ENCODE peak calls at places on chromosomes 7 and 10, in six cellular contexts. One of them, this sample, is unnamed.
A peak's percentile ranks its signal among the peaks of the same experiment; 100 is the strongest.

GRCh38 chr7:95199779-95200558 is 124.4 kb downstream of the PON1 start:
- DNase-seq in fibroblast of pulmonary artery: peak; percentile 79
- DNase-seq in IMR-90: peak; percentile 33
- DNase-seq in lung: peak; percentile 42
- DNase-seq in brain microvascular endothelial cell: peak; percentile 47
- DNase-seq in upper lobe of left lung: no peak
- DNase-seq in this sample: peak; percentile 45

GRCh38 chr7:127270093-127270492 is 17.4 kb upstream of the GRM8 start:
- DNase-seq in lung: no peak
- DNase-seq in upper lobe of left lung: no peak
- DNase-seq in IMR-90: no peak
- DNase-seq in fibroblast of pulmonary artery: no peak
- DNase-seq in brain microvascular endothelial cell: no peak
- DNase-seq in this sample: no peak

GRCh38 chr10:29471483-29471859 is 163.3 kb downstream of the SVIL start:
- DNase-seq in brain microvascular endothelial cell: peak; percentile 52
- DNase-seq in upper lobe of left lung: no peak
- DNase-seq in IMR-90: peak; percentile 90
- DNase-seq in fibroblast of pulmonary artery: peak; percentile 78
- DNase-seq in lung: no peak
- DNase-seq in this sample: peak; percentile 18

GRCh38 chr10:126459878-126460481 is 71.7 kb upstream of the ADAM12 start:
- DNase-seq in upper lobe of left lung: no peak
- DNase-seq in fibroblast of pulmonary artery: peak; percentile 86
- DNase-seq in IMR-90: peak; percentile 92
- DNase-seq in brain microvascular endothelial cell: peak; percentile 97
- DNase-seq in lung: no peak
- DNase-seq in this sample: no peak

GRCh38 chr7:2115739-2116065 is 117.0 kb downstream of the MAD1L1 start:
- DNase-seq in IMR-90: no peak
- DNase-seq in brain microvascular endothelial cell: no peak
- DNase-seq in upper lobe of left lung: peak; percentile 65
- DNase-seq in fibroblast of pulmonary artery: no peak
- DNase-seq in lung: no peak
- DNase-seq in this sample: no peak

GRCh38 chr7:12210179-12211053 is 678 bp upstream of the TMEM106B start:
- DNase-seq in fibroblast of pulmonary artery: no peak
- DNase-seq in brain microvascular endothelial cell: no peak
- DNase-seq in IMR-90: peak; percentile 8
- DNase-seq in upper lobe of left lung: no peak
- DNase-seq in lung: peak; percentile 54
- DNase-seq in this sample: peak; percentile 57

GRCh38 chr7:137045573-137045972 is 177.1 kb downstream of the CHRM2 start:
- DNase-seq in brain microvascular endothelial cell: no peak
- DNase-seq in fibroblast of pulmonary artery: no peak
- DNase-seq in upper lobe of left lung: no peak
- DNase-seq in IMR-90: no peak
- DNase-seq in lung: no peak
- DNase-seq in this sample: no peak

GRCh38 chr10:25083546-25084111 is 67.2 kb downstream of the THNSL1 start:
- DNase-seq in IMR-90: no peak
- DNase-seq in brain microvascular endothelial cell: no peak
- DNase-seq in fibroblast of pulmonary artery: no peak
- DNase-seq in upper lobe of left lung: peak; percentile 8
- DNase-seq in lung: no peak
- DNase-seq in this sample: peak; percentile 83

GRCh38 chr10:44023517-44023916 is 361.4 kb downstream of the CXCL12 start:
- DNase-seq in fibroblast of pulmonary artery: no peak
- DNase-seq in brain microvascular endothelial cell: no peak
- DNase-seq in lung: no peak
- DNase-seq in upper lobe of left lung: no peak
- DNase-seq in IMR-90: no peak
- DNase-seq in this sample: no peak

GRCh38 chr7:129468087-129468486 is 33.9 kb downstream of the STRIP2 start:
- DNase-seq in lung: no peak
- DNase-seq in IMR-90: peak; percentile 75
- DNase-seq in fibroblast of pulmonary artery: peak; percentile 46
- DNase-seq in upper lobe of left lung: no peak
- DNase-seq in brain microvascular endothelial cell: peak; percentile 23
- DNase-seq in this sample: no peak

GRCh38 chr7:95478139-95479037 is 7.4 kb upstream of the ASB4 start:
- DNase-seq in fibroblast of pulmonary artery: peak; percentile 70
- DNase-seq in upper lobe of left lung: no peak
- DNase-seq in IMR-90: peak; percentile 30
- DNase-seq in brain microvascular endothelial cell: peak; percentile 25
- DNase-seq in lung: peak; percentile 35
- DNase-seq in this sample: no peak

GRCh38 chr10:86411852-86412550 is 45.4 kb upstream of the GRID1 start:
- DNase-seq in IMR-90: no peak
- DNase-seq in lung: no peak
- DNase-seq in fibroblast of pulmonary artery: no peak
- DNase-seq in brain microvascular endothelial cell: no peak
- DNase-seq in upper lobe of left lung: no peak
- DNase-seq in this sample: no peak

GRCh38 chr10:106960812-106961211 is 203.7 kb downstream of the SORCS1 start:
- DNase-seq in upper lobe of left lung: no peak
- DNase-seq in lung: no peak
- DNase-seq in brain microvascular endothelial cell: no peak
- DNase-seq in fibroblast of pulmonary artery: no peak
- DNase-seq in IMR-90: no peak
- DNase-seq in this sample: no peak

GRCh38 chr10:44933451-44933850 is 22.3 kb downstream of the TMEM72 start:
- DNase-seq in fibroblast of pulmonary artery: no peak
- DNase-seq in brain microvascular endothelial cell: no peak
- DNase-seq in lung: no peak
- DNase-seq in IMR-90: no peak
- DNase-seq in upper lobe of left lung: no peak
- DNase-seq in this sample: no peak

GRCh38 chr7:45031829-45032228 is 31.8 kb downstream of the CCM2 start:
- DNase-seq in upper lobe of left lung: no peak
- DNase-seq in lung: no peak
- DNase-seq in brain microvascular endothelial cell: no peak
- DNase-seq in IMR-90: no peak
- DNase-seq in fibroblast of pulmonary artery: no peak
- DNase-seq in this sample: no peak

GRCh38 chr10:62870866-62871265 is 54.7 kb upstream of the EGR2 start:
- DNase-seq in IMR-90: no peak
- DNase-seq in lung: no peak
- DNase-seq in fibroblast of pulmonary artery: no peak
- DNase-seq in brain microvascular endothelial cell: no peak
- DNase-seq in upper lobe of left lung: no peak
- DNase-seq in this sample: no peak

GRCh38 chr10:127926455-127926854 is 19.6 kb downstream of the PTPRE start:
- DNase-seq in lung: no peak
- DNase-seq in brain microvascular endothelial cell: no peak
- DNase-seq in IMR-90: no peak
- DNase-seq in upper lobe of left lung: no peak
- DNase-seq in fibroblast of pulmonary artery: no peak
- DNase-seq in this sample: no peak

GRCh38 chr10:118798186-118798811 is 43.5 kb upstream of the CACUL1 start:
- DNase-seq in upper lobe of left lung: no peak
- DNase-seq in IMR-90: no peak
- DNase-seq in fibroblast of pulmonary artery: peak; percentile 63
- DNase-seq in brain microvascular endothelial cell: peak; percentile 63
- DNase-seq in lung: no peak
- DNase-seq in this sample: no peak

GRCh38 chr7:106493041-106493731 is 167.8 kb downstream of the CCDC71L start:
- DNase-seq in lung: peak; percentile 51
- DNase-seq in brain microvascular endothelial cell: no peak
- DNase-seq in upper lobe of left lung: no peak
- DNase-seq in fibroblast of pulmonary artery: no peak
- DNase-seq in IMR-90: no peak
- DNase-seq in this sample: no peak

GRCh38 chr7:34133983-34134782 is 228.8 kb downstream of the BMPER start:
- DNase-seq in upper lobe of left lung: no peak
- DNase-seq in IMR-90: peak; percentile 84
- DNase-seq in lung: peak; percentile 55
- DNase-seq in brain microvascular endothelial cell: peak; percentile 79
- DNase-seq in fibroblast of pulmonary artery: peak; percentile 86
- DNase-seq in this sample: peak; percentile 54

GRCh38 chr7:15459018-15459621 is 102.7 kb downstream of the AGMO start:
- DNase-seq in upper lobe of left lung: no peak
- DNase-seq in fibroblast of pulmonary artery: peak; percentile 21
- DNase-seq in brain microvascular endothelial cell: peak; percentile 56
- DNase-seq in lung: no peak
- DNase-seq in IMR-90: no peak
- DNase-seq in this sample: no peak

DNA sequence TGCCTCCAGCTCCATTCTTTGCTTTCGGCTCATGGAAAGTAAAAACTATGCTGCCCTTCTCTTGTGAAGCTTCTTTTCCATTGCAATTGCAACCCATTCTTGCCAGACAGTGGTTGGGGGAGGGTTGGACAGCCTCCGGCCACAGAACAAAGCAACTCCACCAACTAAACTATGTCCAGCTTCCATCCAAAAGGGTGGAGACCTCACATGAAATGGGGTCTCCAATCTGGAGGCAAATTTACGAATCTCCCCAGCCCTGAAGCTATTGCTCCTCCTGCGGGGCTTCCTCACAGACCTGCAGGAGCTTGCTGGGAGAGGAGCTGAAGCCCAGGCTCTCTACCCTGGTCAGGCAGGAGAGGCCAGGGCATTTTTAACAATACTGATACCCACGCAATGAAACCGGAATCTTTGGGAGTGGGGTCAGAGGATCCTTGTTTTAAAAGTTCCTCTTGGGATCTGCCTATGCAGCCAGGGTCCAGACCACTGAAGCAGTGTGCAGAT is 576 bp downstream of the GPNMB start:
- DNase-seq in fibroblast of pulmonary artery: no peak
- DNase-seq in lung: no peak
- DNase-seq in brain microvascular endothelial cell: no peak
- DNase-seq in upper lobe of left lung: no peak
- DNase-seq in IMR-90: no peak
- DNase-seq in this sample: no peak
- H3K4me3 ChIP-seq in fibroblast of pulmonary artery: peak overlapping the region; percentile 56
- H3K4me3 ChIP-seq in lung: peak overlapping the region; percentile 7
- H3K4me3 ChIP-seq in brain microvascular endothelial cell: peak overlapping the region; percentile 62
- H3K4me3 ChIP-seq in upper lobe of left lung: no peak overlapping the region
- H3K4me3 ChIP-seq in IMR-90: no peak overlapping the region
- H3K4me3 ChIP-seq in this sample: no peak overlapping the region

DNA sequence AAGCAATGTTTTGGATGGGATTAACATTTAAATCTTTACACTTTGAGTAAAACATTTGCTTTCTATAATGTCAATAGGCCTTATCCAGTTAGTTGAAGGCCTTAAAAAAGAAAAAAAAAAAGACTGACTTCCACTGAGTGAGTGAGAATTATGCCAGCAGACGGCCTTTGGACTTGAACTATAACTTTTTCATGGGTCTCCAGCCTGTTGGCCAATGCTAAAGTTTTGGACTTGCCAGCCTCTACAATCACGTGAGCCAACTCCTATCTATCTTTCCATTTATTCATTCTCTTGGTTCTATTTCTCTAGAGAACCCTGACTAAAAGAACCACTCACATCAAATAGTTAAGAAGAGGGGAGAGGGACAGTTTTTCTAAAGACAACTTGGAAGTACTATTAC is 2.8 kb upstream of the FAS start:
- DNase-seq in upper lobe of left lung: no peak
- DNase-seq in lung: no peak
- DNase-seq in fibroblast of pulmonary artery: no peak
- DNase-seq in brain microvascular endothelial cell: no peak
- DNase-seq in IMR-90: no peak
- DNase-seq in this sample: no peak
- H3K4me3 ChIP-seq in upper lobe of left lung: no peak overlapping the region
- H3K4me3 ChIP-seq in lung: no peak overlapping the region
- H3K4me3 ChIP-seq in fibroblast of pulmonary artery: no peak overlapping the region
- H3K4me3 ChIP-seq in brain microvascular endothelial cell: no peak overlapping the region
- H3K4me3 ChIP-seq in IMR-90: no peak overlapping the region
- H3K4me3 ChIP-seq in this sample: no peak overlapping the region

GRCh38 chr7:150898475-150899011 is 46.2 kb downstream of the AOC1 start:
- DNase-seq in brain microvascular endothelial cell: peak; percentile 65
- DNase-seq in lung: peak; percentile 79
- DNase-seq in IMR-90: peak; percentile 48
- DNase-seq in fibroblast of pulmonary artery: peak; percentile 71
- DNase-seq in upper lobe of left lung: peak; percentile 93
- DNase-seq in this sample: peak; percentile 74

GRCh38 chr7:150895809-150896208 is 43.5 kb downstream of the AOC1 start:
- DNase-seq in lung: no peak
- DNase-seq in upper lobe of left lung: no peak
- DNase-seq in IMR-90: no peak
- DNase-seq in brain microvascular endothelial cell: no peak
- DNase-seq in fibroblast of pulmonary artery: no peak
- DNase-seq in this sample: no peak

GRCh38 chr7:150900675-150901074 is 48.4 kb downstream of the AOC1 start:
- DNase-seq in IMR-90: no peak
- DNase-seq in fibroblast of pulmonary artery: no peak
- DNase-seq in lung: no peak
- DNase-seq in upper lobe of left lung: no peak
- DNase-seq in brain microvascular endothelial cell: no peak
- DNase-seq in this sample: no peak

GRCh38 chr7:150897502-150898474 is 45.5 kb downstream of the AOC1 start:
- DNase-seq in brain microvascular endothelial cell: no peak
- DNase-seq in IMR-90: no peak
- DNase-seq in upper lobe of left lung: no peak
- DNase-seq in lung: no peak
- DNase-seq in fibroblast of pulmonary artery: no peak
- DNase-seq in this sample: no peak

DNA sequence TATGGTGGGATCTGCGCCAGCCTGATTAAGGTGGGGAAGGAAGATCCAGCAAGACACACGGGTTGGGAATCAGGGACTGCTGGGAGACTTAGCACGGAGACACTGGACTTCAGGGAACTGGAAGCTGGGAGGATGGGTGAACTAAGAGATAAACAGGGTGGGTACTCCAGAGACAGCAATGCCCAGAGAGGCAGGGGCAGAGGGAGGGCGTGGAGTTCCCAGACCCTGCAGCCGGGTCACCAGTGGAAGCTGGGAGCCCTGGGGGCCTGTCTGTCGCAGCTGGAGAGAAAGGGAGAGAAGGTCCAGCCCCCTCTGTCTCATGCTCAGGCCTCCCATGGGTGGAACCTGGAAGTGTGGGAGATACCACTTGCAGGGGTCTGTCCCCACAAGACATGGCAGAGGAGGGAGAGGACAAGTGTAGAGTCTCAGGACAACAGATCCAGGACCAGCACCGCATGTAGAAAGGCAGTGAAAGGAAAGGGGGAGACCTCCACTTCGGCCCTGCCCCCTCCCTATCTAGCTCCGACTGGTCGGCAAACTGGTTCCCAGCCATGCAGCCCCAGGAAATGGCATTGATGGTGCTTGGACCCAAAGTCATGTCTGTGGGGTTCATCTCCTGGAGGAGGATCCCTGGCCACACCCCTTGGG is 44.4 kb downstream of the AOC1 start:
- DNase-seq in fibroblast of pulmonary artery: no peak
- DNase-seq in lung: no peak
- DNase-seq in IMR-90: no peak
- DNase-seq in brain microvascular endothelial cell: no peak
- DNase-seq in upper lobe of left lung: no peak
- DNase-seq in this sample: no peak
- H3K4me3 ChIP-seq in fibroblast of pulmonary artery: no peak overlapping the region
- H3K4me3 ChIP-seq in lung: no peak overlapping the region
- H3K4me3 ChIP-seq in IMR-90: no peak overlapping the region
- H3K4me3 ChIP-seq in brain microvascular endothelial cell: no peak overlapping the region
- H3K4me3 ChIP-seq in upper lobe of left lung: no peak overlapping the region
- H3K4me3 ChIP-seq in this sample: no peak overlapping the region

DNA sequence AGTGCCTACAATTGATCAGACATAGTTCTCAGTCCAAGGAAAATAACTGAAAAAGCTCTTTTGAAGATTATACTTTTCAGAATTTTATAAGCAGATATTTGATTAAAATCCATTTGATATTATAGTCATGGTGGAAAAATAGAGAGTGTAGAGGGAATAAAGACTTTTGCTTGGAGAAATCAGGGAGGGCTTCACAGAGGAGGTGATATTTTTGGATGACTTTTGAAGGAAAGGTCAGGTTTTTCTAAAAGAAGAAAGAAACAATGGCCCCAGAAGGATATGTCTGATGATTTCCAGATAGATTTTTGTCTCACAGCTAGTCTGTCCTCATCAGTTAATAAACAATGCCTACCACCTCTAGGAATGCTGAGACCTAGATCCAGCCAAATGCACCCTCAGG is 806.3 kb upstream of the CELF2 start:
- DNase-seq in brain microvascular endothelial cell: no peak
- DNase-seq in fibroblast of pulmonary artery: no peak
- DNase-seq in lung: no peak
- DNase-seq in upper lobe of left lung: no peak
- DNase-seq in IMR-90: no peak
- DNase-seq in this sample: no peak
- H3K4me3 ChIP-seq in brain microvascular endothelial cell: no peak overlapping the region
- H3K4me3 ChIP-seq in fibroblast of pulmonary artery: no peak overlapping the region
- H3K4me3 ChIP-seq in lung: no peak overlapping the region
- H3K4me3 ChIP-seq in upper lobe of left lung: no peak overlapping the region
- H3K4me3 ChIP-seq in IMR-90: no peak overlapping the region
- H3K4me3 ChIP-seq in this sample: no peak overlapping the region

This sample was measured in adrenal gland.